ENCODE peak calls at places on chromosomes 2 and 18, in nine cellular contexts. X is A172; V is nucleus accumbens; J is CD4-positive, alpha-beta T cell; D is NCI-H226; Q is stimulated activated CD4-positive, alpha-beta T cell treated with anti-CD3 and anti-CD28 coated beads, Interleukin-15, amount 100 ng/mL, for 1 hour; K is H7; U is neural progenitor cell; N is stromal cell of bone marrow. I is an unnamed sample.

GRCh38 chr18:5895886-5896740 is 791 bp upstream of the TMEM200C start:
- DNase-seq in X (no peak), V (no peak), J (no peak), D (no peak), Q (no peak), K (peak), U (peak), N (no peak), I (no peak)

GRCh38 chr2:177535968-177536514 is 143.5 kb downstream of the AGPS start:
- DNase-seq in X (no peak), V (no peak), J (no peak), D (no peak), Q (no peak), K (no peak), U (no peak), N (no peak), I (peak)

GRCh38 chr2:225398372-225398771 is 1.1 kb upstream of the NYAP2 start:
- DNase-seq in X (no peak), V (no peak), J (no peak), D (no peak), Q (no peak), K (no peak), U (no peak), N (no peak), I (peak)

GRCh38 chr2:12709207-12709522 is 7.6 kb upstream of the TRIB2 start:
- DNase-seq in X (no peak), V (no peak), J (no peak), D (no peak), Q (no peak), K (no peak), U (no peak), N (no peak), I (no peak)

GRCh38 chr2:237692601-237693079 is 65.3 kb downstream of the LRRFIP1 start:
- DNase-seq in X (no peak), V (no peak), J (no peak), D (no peak), Q (no peak), K (peak), U (peak), N (no peak), I (no peak)

GRCh38 chr2:215826838-215827441 is 186.4 kb downstream of the MREG start:
- DNase-seq in X (no peak), V (no peak), J (no peak), D (no peak), Q (no peak), K (no peak), U (no peak), N (no peak), I (no peak)

GRCh38 chr2:71671203-71671602 is 217.8 kb downstream of the DYSF start:
- DNase-seq in X (no peak), V (no peak), J (no peak), D (no peak), Q (no peak), K (peak), U (no peak), N (no peak), I (no peak)

GRCh38 chr2:143885461-143885860 is 634.5 kb downstream of the ZEB2 start:
- DNase-seq in X (peak), V (no peak), J (no peak), D (peak), Q (no peak), K (no peak), U (no peak), N (no peak), I (no peak)

GRCh38 chr2:64634338-64635267 is 19.1 kb downstream of the SERTAD2 start:
- DNase-seq in X (no peak), V (no peak), J (no peak), D (no peak), Q (no peak), K (no peak), U (no peak), N (no peak), I (no peak)

GRCh38 chr18:64407606-64408005 is 258.7 kb upstream of the LINC00305 start:
- DNase-seq in X (no peak), V (no peak), J (no peak), D (no peak), Q (no peak), K (no peak), U (no peak), N (no peak), I (no peak)

GRCh38 chr2:140808816-140809215 is 1322.0 kb downstream of the LRP1B start:
- DNase-seq in X (no peak), V (no peak), J (no peak), D (no peak), Q (no peak), K (no peak), U (peak), N (no peak), I (no peak)

GRCh38 chr2:24048662-24049484 is 668 bp upstream of the FKBP1B start:
- DNase-seq in X (no peak), V (no peak), J (no peak), D (no peak), Q (no peak), K (no peak), U (peak), N (no peak), I (peak)

GRCh38 chr18:36572135-36572856 is 256.5 kb downstream of the TPGS2 start:
- DNase-seq in X (no peak), V (no peak), J (no peak), D (no peak), Q (no peak), K (peak), U (peak), N (peak), I (peak)

GRCh38 chr2:148201075-148202004 is 180.4 kb downstream of the MBD5 start:
- DNase-seq in X (no peak), V (no peak), J (peak), D (peak), Q (peak), K (peak), U (peak), N (peak), I (peak)

GRCh38 chr2:209431701-209432100 is 7.9 kb downstream of the MAP2 start:
- DNase-seq in X (peak), V (no peak), J (no peak), D (peak), Q (no peak), K (no peak), U (no peak), N (peak), I (no peak)

GRCh38 chr18:23964282-23965238 is 50.0 kb upstream of the TTC39C start:
- DNase-seq in X (no peak), V (no peak), J (peak), D (no peak), Q (peak), K (no peak), U (no peak), N (no peak), I (peak)